ENCODE peak calls at places on chromosomes 12 and 14, in five cellular contexts. Y is progenitor cell of endocrine pancreas; T is hypothalamus; R is stimulated activated CD4-positive, alpha-beta T cell treated with anti-CD3 and anti-CD28 coated beads, Interleukin-2, amount 100 ng/mL, for 48 hours; E is NCI-H1436. U is an unnamed sample.

GRCh38 chr14:97777622-97778021 is 980.4 kb downstream of the VRK1 start:
- DNase-seq in E (no peak), R (no peak), T (no peak), Y (no peak), U (no peak)

GRCh38 chr14:77206261-77206824 is 24.7 kb downstream of the TMEM63C start:
- DNase-seq in E (no peak), Y (no peak), R (no peak), T (no peak), U (no peak)

GRCh38 chr12:86950043-86950838 is 694.0 kb upstream of the MGAT4C start:
- DNase-seq in Y (no peak), E (no peak), R (no peak), T (no peak), U (no peak)

GRCh38 chr14:26484562-26484961 is 113.3 kb downstream of the NOVA1 start:
- DNase-seq in R (no peak), T (no peak), E (no peak), Y (no peak), U (no peak)

GRCh38 chr14:103427485-103428443 is 42.5 kb downstream of the MARK3 start:
- DNase-seq in T (no peak), R (peak), Y (no peak), E (no peak), U (peak)

GRCh38 chr12:93002278-93003054 is 73.4 kb upstream of the EEA1 start:
- DNase-seq in T (no peak), Y (no peak), E (no peak), R (no peak), U (no peak)

GRCh38 chr14:75450381-75451276 is 22.8 kb downstream of the JDP2 start:
- DNase-seq in E (no peak), Y (no peak), R (no peak), T (no peak), U (no peak)

GRCh38 chr12:75877588-75878381 is 153.8 kb downstream of the PHLDA1 start:
- DNase-seq in R (no peak), T (no peak), E (peak), Y (no peak), U (no peak)